ENCODE peak calls at places on chromosomes 1 and 21, in nine cellular contexts. K, Z, Q, Y, F, M, B, O and L are unnamed samples.

GRCh38 chr1:94143809-94144176 is 22.8 kb upstream of the ABCA4 start:
- DNase-seq in M (no peak), B (no peak), K (peak), Q (no peak), O (no peak), Y (no peak), F (no peak), Z (no peak), L (no peak)

GRCh38 chr1:179321533-179322216 is 28.1 kb downstream of the SOAT1 start:
- DNase-seq in O (no peak), F (no peak), K (no peak), Z (no peak), Y (no peak), M (no peak), B (no peak), Q (no peak), L (no peak)

GRCh38 chr1:16396591-16396990 is 29.5 kb downstream of the SZRD1 start:
- DNase-seq in Y (peak), B (no peak), Q (no peak), Z (no peak), F (no peak), O (no peak), M (peak), K (no peak), L (no peak)

GRCh38 chr21:46091631-46092025 is 6.3 kb upstream of the COL6A2 start:
- DNase-seq in B (no peak), Y (no peak), Z (peak), K (no peak), Q (no peak), O (no peak), M (no peak), F (no peak), L (no peak)

GRCh38 chr21:15688809-15689208 is 41.0 kb upstream of the USP25 start:
- DNase-seq in Q (no peak), K (no peak), Y (no peak), M (peak), Z (no peak), F (no peak), O (no peak), B (no peak), L (peak)

GRCh38 chr1:24166988-24167387 is 20.1 kb downstream of the IFNLR1 start:
- DNase-seq in O (no peak), K (no peak), F (no peak), Y (no peak), Q (no peak), M (no peak), Z (no peak), B (no peak), L (no peak)

GRCh38 chr1:88608139-88608943 is 75.7 kb upstream of the PKN2 start:
- DNase-seq in Q (no peak), M (peak), Z (no peak), O (no peak), Y (no peak), K (peak), F (peak), B (no peak), L (no peak)

GRCh38 chr1:95041491-95042165 is 31.1 kb downstream of the ALG14 start:
- DNase-seq in Q (no peak), Z (no peak), F (peak), M (peak), B (no peak), Y (peak), O (no peak), K (peak), L (peak)

GRCh38 chr1:91569411-91570104 is 68.9 kb downstream of the CDC7 start:
- DNase-seq in B (no peak), M (peak), Z (no peak), K (no peak), F (peak), Q (no peak), Y (no peak), O (no peak), L (peak)